ENCODE peak calls at places on chromosome 14, in nine cellular contexts. I is tibial artery, O is IMR-90, U is WTC11, K is AG09309, S is omental fat pad, H is lung, D is BJ, X is astrocyte of the spinal cord. M is an unnamed sample.

GRCh38 chr14:90522585-90523191 is 125.9 kb downstream of the CALM1 start:
- DNase-seq in S (no peak), D (no peak), K (no peak), I (peak; percentile 59), H (peak; percentile 60), X (peak; percentile 51), U (no peak), O (no peak), M (peak; percentile 35)

GRCh38 chr14:23622990-23623389 is 13.2 kb upstream of the DHRS2 start:
- DNase-seq in H (no peak), O (no peak), X (no peak), U (no peak), K (no peak), I (no peak), S (no peak), D (no peak), M (no peak)

GRCh38 chr14:72401632-72402428 is 469.6 kb downstream of the RGS6 start:
- DNase-seq in D (no peak), S (no peak), K (no peak), U (no peak), O (no peak), H (no peak), I (no peak), X (no peak), M (no peak)

GRCh38 chr14:38143651-38144505 is 63.8 kb upstream of the SSTR1 start:
- DNase-seq in U (no peak), X (peak; percentile 72), O (peak; percentile 92), D (peak; percentile 68), H (no peak), I (no peak), S (no peak), K (peak; percentile 61), M (no peak)

GRCh38 chr14:77105118-77105517 is 7.1 kb downstream of the CIPC start:
- DNase-seq in D (no peak), X (no peak), O (no peak), U (no peak), S (no peak), H (no peak), I (no peak), K (no peak), M (no peak)

GRCh38 chr14:77485901-77486678 is 12.5 kb downstream of the ISM2 start:
- DNase-seq in X (peak; percentile 61), D (no peak), K (peak; percentile 43), U (no peak), O (peak; percentile 88), I (no peak), S (no peak), H (no peak), M (peak; percentile 56)

GRCh38 chr14:91229743-91230200 is 14.7 kb downstream of the GPR68 start:
- DNase-seq in S (no peak), X (peak; percentile 87), K (peak; percentile 73), O (peak; percentile 61), I (no peak), H (no peak), U (no peak), D (peak; percentile 42), M (no peak)

GRCh38 chr14:31270196-31270772 is 62.7 kb upstream of the HECTD1 start:
- DNase-seq in H (peak; percentile 41), X (no peak), D (no peak), S (no peak), K (no peak), U (peak; percentile 52), I (no peak), O (no peak), M (no peak)

GRCh38 chr14:61145258-61145902 is 135.8 kb downstream of the TMEM30B start:
- DNase-seq in X (peak; percentile 95), O (peak; percentile 99), U (no peak), H (peak; percentile 28), D (peak; percentile 98), K (peak; percentile 97), I (no peak), S (no peak), M (no peak)

GRCh38 chr14:72567226-72567625 is 326.7 kb downstream of the DPF3 start:
- DNase-seq in D (no peak), K (no peak), H (no peak), I (no peak), X (no peak), S (no peak), U (no peak), O (no peak), M (no peak)

DNA sequence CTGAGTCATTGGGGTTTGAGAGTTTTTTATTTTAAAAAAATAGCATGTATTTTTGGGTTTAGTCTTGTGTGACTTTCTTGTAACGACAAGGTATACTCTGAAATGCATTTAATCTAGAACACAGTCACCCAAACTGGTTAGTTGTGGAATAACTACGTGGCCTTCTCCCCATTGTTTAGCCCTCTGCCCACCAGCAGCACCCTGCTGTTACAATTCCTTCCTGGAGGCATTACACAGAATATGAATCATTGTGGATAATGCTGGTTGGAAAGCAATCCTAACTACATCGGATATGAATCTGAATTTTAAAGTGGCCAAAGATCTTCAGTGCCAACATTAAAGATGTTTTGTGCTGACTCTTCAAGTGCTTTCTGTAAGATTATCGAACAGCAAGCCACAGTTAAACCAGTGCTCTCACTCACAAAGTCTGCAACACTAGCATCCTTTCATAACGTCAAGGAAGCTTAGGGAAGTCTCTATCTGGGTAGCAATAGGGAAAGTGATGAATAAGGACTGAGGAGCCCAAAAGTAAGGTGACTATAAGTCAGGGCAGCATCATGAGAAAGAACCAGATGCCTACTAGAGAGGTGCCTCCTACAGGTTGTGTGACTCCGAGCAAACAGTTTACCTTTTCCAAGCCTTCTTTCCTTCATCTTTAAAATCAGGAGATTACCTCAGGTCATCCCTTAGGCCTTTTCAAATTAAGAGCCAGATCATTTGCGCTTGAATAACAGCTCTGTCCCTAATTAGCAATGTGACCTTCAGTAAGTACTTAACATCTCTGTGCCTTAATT is 40.4 kb downstream of the RTN1 start:
- DNase-seq in S (no peak), O (no peak), X (peak; percentile 82), H (no peak), U (no peak), D (no peak), K (no peak), I (no peak), M (no peak)
- TF ChIP-seq CTCF in S (no peak), O (no peak), X (no peak), H (no peak), U (no peak), D (no peak), K (no peak), I (no peak), M (no peak)

GRCh38 chr14:100155049-100155621 is 4.3 kb downstream of the DEGS2 start:
- DNase-seq in I (no peak), K (no peak), X (no peak), S (no peak), H (no peak), O (no peak), D (no peak), U (peak; percentile 89), M (no peak)
- TF ChIP-seq CTCF in I (no peak), K (peak; percentile 67), X (peak; percentile 62), S (no peak), H (no peak), O (peak; percentile 44), D (peak; percentile 60), U (peak; percentile 84), M (peak; percentile 62)

GRCh38 chr14:56205906-56206305 is 87.7 kb downstream of the PELI2 start:
- DNase-seq in I (no peak), H (no peak), D (no peak), U (no peak), O (no peak), K (no peak), X (no peak), S (no peak), M (no peak)
- TF ChIP-seq CTCF in I (no peak), H (no peak), D (no peak), U (no peak), O (no peak), K (no peak), X (no peak), S (no peak), M (no peak)

GRCh38 chr14:65959563-65960024 is 526.6 kb upstream of the CCDC196 start:
- DNase-seq in K (no peak), X (no peak), S (no peak), D (no peak), O (no peak), H (no peak), U (no peak), I (no peak), M (no peak)
- TF ChIP-seq CTCF in K (no peak), X (no peak), S (no peak), D (no peak), O (no peak), H (no peak), U (peak; percentile 17), I (no peak), M (no peak)

DNA sequence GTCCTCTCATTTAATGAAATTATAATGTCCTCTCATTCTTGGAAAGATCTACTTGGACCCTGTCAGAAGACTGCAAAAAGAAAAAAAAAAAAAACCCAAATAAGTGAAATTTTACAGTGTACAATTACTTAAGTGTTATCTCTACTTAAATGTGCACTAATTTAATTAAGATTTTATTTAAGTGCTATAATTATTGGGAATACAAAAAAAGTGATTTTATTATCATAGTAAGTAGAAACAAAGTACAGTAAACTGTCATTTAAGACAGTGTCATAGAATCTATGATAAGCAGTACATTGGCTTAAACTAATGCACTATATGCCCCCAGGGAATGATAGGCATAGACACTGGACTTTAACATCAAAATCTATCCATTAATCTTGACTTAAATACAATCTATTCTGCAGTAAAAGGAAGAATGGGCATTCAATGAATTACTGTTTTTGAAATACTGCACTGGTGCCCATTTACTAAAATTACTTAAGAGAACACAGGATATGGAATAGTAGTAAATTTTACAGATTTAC is 23.3 kb downstream of the INSM2 start:
- DNase-seq in K (no peak), O (no peak), H (no peak), D (no peak), X (no peak), I (no peak), S (no peak), U (no peak), M (no peak)
- TF ChIP-seq CTCF in K (no peak), O (no peak), H (no peak), D (no peak), X (no peak), I (no peak), S (no peak), U (no peak), M (no peak)

DNA sequence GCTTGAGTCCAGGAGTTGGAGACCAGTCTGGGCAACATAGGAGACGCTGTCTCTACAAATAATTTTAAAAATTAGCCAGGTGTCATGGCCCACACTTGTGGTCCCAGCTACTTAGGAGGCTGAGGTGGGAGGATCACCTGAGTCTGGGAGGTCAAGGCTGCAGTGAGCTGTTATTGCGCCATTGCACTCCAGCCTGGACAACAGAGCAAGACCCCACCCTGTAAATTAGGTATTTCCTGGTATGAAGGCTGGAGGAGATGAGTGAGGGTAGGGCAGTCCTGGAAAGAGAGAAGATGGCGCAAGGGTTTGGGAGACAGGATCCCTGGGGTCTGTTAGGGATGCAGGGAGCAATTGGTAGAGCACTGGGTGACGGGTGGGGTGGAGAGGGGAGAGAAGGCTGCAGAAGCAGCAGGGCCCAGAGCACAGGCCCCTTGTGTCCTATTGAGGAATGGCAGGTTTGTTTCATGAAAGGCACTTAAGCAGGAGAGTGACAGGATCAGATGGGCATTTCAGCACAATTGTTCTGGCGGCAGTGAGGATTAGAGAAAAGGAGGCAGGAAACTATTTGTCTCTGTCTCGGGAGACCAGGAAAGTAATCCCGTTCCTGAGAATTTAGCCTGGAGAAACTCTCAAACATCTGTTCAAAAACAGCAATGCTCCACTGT is 47.2 kb upstream of the KTN1 start:
- DNase-seq in X (no peak), I (no peak), O (no peak), D (no peak), K (no peak), U (no peak), S (no peak), H (no peak), M (no peak)
- TF ChIP-seq CTCF in X (no peak), I (no peak), O (no peak), D (no peak), K (peak; percentile 5), U (peak; percentile 20), S (no peak), H (no peak), M (no peak)

M was measured in kidney epithelial cell.